ENCODE peak calls at places on chromosomes 12 and 14, in six cellular contexts. Z is fibroblast of pulmonary artery; B is Panc1; A is CD4-positive, alpha-beta T cell; T is fibroblast of lung; G is AG04450. C is an unnamed sample.

GRCh38 chr12:102918840-102919239 is 1.8 kb upstream of the PAH start:
- DNase-seq in B (no peak), T (no peak), A (no peak), G (no peak), Z (no peak), C (no peak)

GRCh38 chr12:122042910-122043309 is 21.2 kb downstream of the BCL7A start:
- DNase-seq in G (no peak), A (no peak), B (no peak), Z (no peak), T (no peak), C (no peak)

GRCh38 chr14:24179961-24180726 is 8.3 kb downstream of the REC8 start:
- DNase-seq in A (no peak), B (no peak), T (peak; percentile 90), G (peak; percentile 27), Z (peak; percentile 88), C (peak; percentile 90)

GRCh38 chr12:1847411-1847810 is 27.0 kb downstream of the LRTM2 start:
- DNase-seq in B (no peak), T (no peak), A (no peak), Z (no peak), G (no peak), C (no peak)

GRCh38 chr14:53979747-53980642 is 23.4 kb upstream of the BMP4 start:
- DNase-seq in B (no peak), G (no peak), Z (peak; percentile 62), A (no peak), T (peak; percentile 87), C (peak; percentile 75)

GRCh38 chr12:62194616-62195015 is 65.6 kb upstream of the USP15 start:
- DNase-seq in A (no peak), G (no peak), Z (peak; percentile 20), B (no peak), T (peak; percentile 52), C (peak; percentile 21)

GRCh38 chr12:53324113-53324778 is 2.8 kb upstream of the AAAS start:
- DNase-seq in A (peak; percentile 55), T (no peak), Z (no peak), G (no peak), B (no peak), C (no peak)

GRCh38 chr12:21330682-21331253 is 3.9 kb downstream of the SLCO1A2 start:
- DNase-seq in T (peak; percentile 4), A (no peak), B (no peak), Z (peak; percentile 2), G (no peak), C (no peak)

GRCh38 chr12:63809566-63809965 is 29.9 kb downstream of the RXYLT1 start:
- DNase-seq in A (no peak), Z (no peak), G (no peak), B (no peak), T (no peak), C (no peak)

GRCh38 chr14:42533476-42533875 is 926.8 kb downstream of the LRFN5 start:
- DNase-seq in B (no peak), A (no peak), T (no peak), Z (no peak), G (no peak), C (no peak)

GRCh38 chr12:47017901-47018479 is 61.4 kb upstream of the PCED1B start:
- DNase-seq in Z (peak; percentile 38), B (no peak), T (peak; percentile 71), A (no peak), G (no peak), C (peak; percentile 49)

GRCh38 chr12:110993425-110993824 is 73.0 kb upstream of the MYL2 start:
- DNase-seq in B (no peak), Z (no peak), T (no peak), A (no peak), G (no peak), C (no peak)

GRCh38 chr14:64089920-64090319 is 204.3 kb downstream of the ESR2 start:
- DNase-seq in B (no peak), G (no peak), T (peak; percentile 11), A (no peak), Z (no peak), C (no peak)

GRCh38 chr12:116184766-116185165 is 92.7 kb downstream of the MED13L start:
- DNase-seq in T (no peak), Z (peak; percentile 30), G (no peak), B (no peak), A (no peak), C (no peak)

GRCh38 chr12:93825926-93826599 is 148.9 kb downstream of the CRADD start:
- DNase-seq in G (no peak), T (peak; percentile 60), A (no peak), B (no peak), Z (no peak), C (peak; percentile 96)

GRCh38 chr12:124650912-124651311 is 83.5 kb upstream of the NCOR2 start:
- DNase-seq in A (no peak), Z (no peak), T (no peak), B (no peak), G (no peak), C (no peak)

GRCh38 chr12:116881325-116881866 is at the start of gene HRK:
- DNase-seq in T (no peak), G (no peak), Z (no peak), B (no peak), A (no peak), C (no peak)

GRCh38 chr12:65169311-65170244 is at the start of gene LEMD3:
- DNase-seq in Z (peak; percentile 87), A (peak; percentile 94), B (peak; percentile 46), G (peak; percentile 47), T (peak; percentile 90), C (peak; percentile 84)

GRCh38 chr12:47014474-47014873 is 64.9 kb upstream of the PCED1B start:
- DNase-seq in Z (peak; percentile 86), B (no peak), A (no peak), G (peak; percentile 84), T (peak; percentile 96), C (peak; percentile 88)

GRCh38 chr14:64918216-64918615 is 4.0 kb downstream of the CHURC1 start:
- DNase-seq in T (peak; percentile 53), A (no peak), B (no peak), G (no peak), Z (peak; percentile 25), C (peak; percentile 30)

GRCh38 chr12:66603458-66603857 is 75.4 kb downstream of the GRIP1 start:
- DNase-seq in Z (no peak), G (no peak), A (no peak), B (no peak), T (no peak), C (no peak)

GRCh38 chr12:50614167-50614762 is 109.5 kb downstream of the DIP2B start:
- DNase-seq in A (no peak), T (peak; percentile 93), B (no peak), G (no peak), Z (peak; percentile 64), C (peak; percentile 30)

GRCh38 chr12:45336762-45337596 is 121.1 kb downstream of the ANO6 start:
- DNase-seq in Z (peak; percentile 75), T (peak; percentile 94), B (no peak), A (no peak), G (peak; percentile 89), C (peak; percentile 82)

GRCh38 chr14:90114554-90114953 is 52.8 kb downstream of the KCNK13 start:
- DNase-seq in G (no peak), A (no peak), B (no peak), T (no peak), Z (no peak), C (no peak)

GRCh38 chr14:60515244-60515695 is 6.3 kb downstream of the SIX6 start:
- DNase-seq in A (no peak), T (no peak), B (no peak), Z (no peak), G (no peak), C (no peak)

GRCh38 chr14:60512952-60513554 is 4.1 kb downstream of the SIX6 start:
- DNase-seq in T (no peak), G (no peak), A (no peak), B (no peak), Z (no peak), C (no peak)

GRCh38 chr14:60510976-60511599 is 2.1 kb downstream of the SIX6 start:
- DNase-seq in B (no peak), T (no peak), A (no peak), Z (no peak), G (no peak), C (no peak)

GRCh38 chr14:60515696-60516284 is 6.8 kb downstream of the SIX6 start:
- DNase-seq in T (no peak), A (no peak), B (no peak), Z (no peak), G (no peak), C (no peak)

GRCh38 chr14:60514378-60515243 is 5.7 kb downstream of the SIX6 start:
- DNase-seq in A (no peak), B (no peak), T (peak; percentile 47), Z (no peak), G (no peak), C (no peak)
- TF ChIP-seq CTCF in A (no peak), B (no peak), T (peak; percentile 7), Z (no peak), G (peak; percentile 30), C (peak; percentile 15)

DNA sequence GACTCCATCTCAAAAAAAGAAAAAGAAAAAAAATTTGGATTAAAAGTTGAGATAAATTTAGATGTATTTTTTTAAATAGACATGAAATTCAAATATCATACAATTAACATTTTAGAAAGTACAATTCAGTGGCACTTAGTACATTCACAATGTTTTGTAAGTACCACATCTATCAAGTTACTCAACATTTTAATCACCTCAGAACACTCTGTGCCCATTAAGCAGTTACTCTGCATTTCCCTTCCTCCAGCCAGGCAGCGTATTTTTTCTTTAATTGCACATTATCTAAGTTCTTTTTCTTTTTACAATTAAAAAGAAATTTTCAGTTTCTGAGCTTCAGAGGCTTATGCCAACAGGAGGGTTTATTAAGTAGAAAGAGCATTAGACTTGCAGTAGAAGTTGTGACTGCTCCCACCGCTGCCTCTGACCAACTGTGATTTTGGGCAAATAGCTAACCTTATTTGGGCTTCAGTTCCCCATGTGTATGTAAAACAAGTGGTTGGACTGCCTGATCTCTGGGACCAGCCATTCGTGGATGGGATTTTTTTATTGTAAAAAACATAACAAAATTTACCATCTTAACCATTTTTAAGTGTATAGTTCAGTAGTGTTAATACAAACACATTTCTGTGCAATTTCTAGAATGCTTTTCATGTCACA is 65.7 kb downstream of the WNK1 start:
- DNase-seq in A (no peak), G (no peak), Z (no peak), B (no peak), T (no peak), C (no peak)
- TF ChIP-seq CTCF in A (no peak), G (no peak), Z (no peak), B (no peak), T (no peak), C (no peak)

DNA sequence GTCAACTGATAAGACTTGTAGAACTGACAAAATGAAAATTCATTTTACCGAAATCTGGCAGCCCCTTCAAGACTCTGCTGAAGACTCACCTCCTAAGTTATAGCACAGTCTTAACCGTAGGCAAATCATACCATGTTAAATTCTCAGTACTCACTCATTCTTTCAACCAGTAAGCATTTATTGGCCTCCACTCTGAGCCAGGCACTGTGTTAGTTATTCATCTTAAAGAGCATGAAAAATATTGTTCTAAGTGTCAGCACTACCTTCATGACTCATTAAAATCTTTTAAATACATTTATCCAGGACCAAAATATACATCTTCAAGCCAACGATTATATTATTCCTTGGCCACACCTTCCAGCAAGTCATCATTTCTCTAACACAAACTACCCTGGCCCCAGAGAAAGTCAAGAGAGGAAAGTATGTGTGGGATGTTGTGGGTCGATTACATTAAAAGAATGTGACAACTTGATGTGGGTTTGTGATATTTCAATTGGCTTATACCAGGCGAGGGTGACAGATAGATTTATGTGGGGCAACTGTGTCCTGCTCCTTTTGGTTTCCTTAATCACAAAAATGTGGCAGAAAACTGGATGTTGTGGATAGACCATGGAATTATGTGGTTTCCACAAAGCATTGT is 55.0 kb downstream of the TMEM30B start:
- DNase-seq in G (no peak), T (peak; percentile 95), Z (no peak), A (no peak), B (no peak), C (peak; percentile 73)
- TF ChIP-seq CTCF in G (no peak), T (no peak), Z (no peak), A (no peak), B (no peak), C (no peak)

GRCh38 chr14:68681256-68681655 is 111.6 kb downstream of the ZFP36L1 start:
- DNase-seq in Z (no peak), G (no peak), B (no peak), A (no peak), T (no peak), C (no peak)
- TF ChIP-seq CTCF in Z (no peak), G (no peak), B (no peak), A (no peak), T (no peak), C (no peak)